ENCODE peak calls at places on chromosomes 1 and 21, in eight cellular contexts. T is activated T-helper 1 cell treated with Interleukin-2 at 50 U/mL for 16 hours; Q is CMK; O is EH; Y is endothelial cell; B is stimulated activated CD8-positive, alpha-beta memory T cell treated with anti-CD3 and anti-CD28 coated beads, Interleukin-15, amount 100 ng/mL, for 1 hour; L is AG20443; A is C1 segment of cervical spinal cord. R is an unnamed sample.

GRCh38 chr1:51237714-51238403 is 1.8 kb downstream of the RNF11 start:
- DNase-seq in T (no peak), Q (no peak), O (peak; percentile 57), Y (no peak), B (no peak), L (peak; percentile 27), A (peak; percentile 12), R (no peak)

GRCh38 chr1:236502972-236503639 is 20.7 kb upstream of the LGALS8 start:
- DNase-seq in T (no peak), Q (peak; percentile 68), O (peak; percentile 84), Y (peak; percentile 73), B (no peak), L (peak; percentile 70), A (peak; percentile 6), R (no peak)

GRCh38 chr1:172321429-172321828 is 99.1 kb upstream of the C1orf105 start:
- DNase-seq in T (no peak), Q (no peak), O (peak; percentile 58), Y (no peak), B (no peak), L (peak; percentile 70), A (no peak), R (no peak)

GRCh38 chr1:118047006-118047649 is 117.6 kb downstream of the WDR3 start:
- DNase-seq in T (no peak), Q (no peak), O (no peak), Y (no peak), B (no peak), L (no peak), A (no peak), R (no peak)

GRCh38 chr1:114524933-114525332 is 13.9 kb upstream of the TRIM33 start:
- DNase-seq in T (no peak), Q (no peak), O (no peak), Y (no peak), B (no peak), L (no peak), A (no peak), R (no peak)

GRCh38 chr1:159214149-159214760 is 9.6 kb downstream of the ACKR1 start:
- DNase-seq in T (no peak), Q (peak; percentile 42), O (peak; percentile 51), Y (peak; percentile 64), B (no peak), L (peak; percentile 73), A (peak; percentile 18), R (peak; percentile 18)

GRCh38 chr1:53123462-53124129 is 18.8 kb downstream of the SLC1A7 start:
- DNase-seq in T (no peak), Q (no peak), O (peak; percentile 77), Y (no peak), B (no peak), L (peak; percentile 81), A (no peak), R (no peak)

GRCh38 chr1:170367615-170368014 is 164.4 kb upstream of the GORAB start:
- DNase-seq in T (no peak), Q (no peak), O (no peak), Y (no peak), B (no peak), L (no peak), A (no peak), R (no peak)

GRCh38 chr21:45021428-45022347 is 52.7 kb upstream of the ADARB1 start:
- DNase-seq in T (no peak), Q (no peak), O (no peak), Y (no peak), B (no peak), L (no peak), A (no peak), R (no peak)

GRCh38 chr1:28545246-28545628 is 7.6 kb upstream of the TRNAU1AP start:
- DNase-seq in T (no peak), Q (no peak), O (no peak), Y (no peak), B (no peak), L (no peak), A (no peak), R (no peak)

GRCh38 chr1:54402896-54403295 is 3.3 kb downstream of the SSBP3 start:
- DNase-seq in T (no peak), Q (no peak), O (peak; percentile 23), Y (no peak), B (no peak), L (no peak), A (no peak), R (no peak)

GRCh38 chr1:110190282-110190929 is 19.7 kb upstream of the KCNC4 start:
- DNase-seq in T (no peak), Q (no peak), O (no peak), Y (no peak), B (no peak), L (no peak), A (no peak), R (no peak)

GRCh38 chr1:92980732-92981647 is 19.7 kb upstream of the DIPK1A start:
- DNase-seq in T (peak; percentile 13), Q (no peak), O (no peak), Y (no peak), B (no peak), L (no peak), A (no peak), R (no peak)

GRCh38 chr21:42037943-42038342 is 27.8 kb upstream of the ZBTB21 start:
- DNase-seq in T (no peak), Q (no peak), O (no peak), Y (no peak), B (no peak), L (no peak), A (no peak), R (no peak)

GRCh38 chr1:246566808-246567154 is 525 bp downstream of the CNST start:
- DNase-seq in T (no peak), Q (no peak), O (no peak), Y (no peak), B (peak; percentile 2), L (no peak), A (no peak), R (peak; percentile 54)

GRCh38 chr1:50471967-50472366 is 48.7 kb upstream of the DMRTA2 start:
- DNase-seq in T (no peak), Q (peak; percentile 25), O (no peak), Y (no peak), B (no peak), L (no peak), A (no peak), R (no peak)

GRCh38 chr1:219088778-219089557 is 84.7 kb upstream of the LYPLAL1 start:
- DNase-seq in T (no peak), Q (peak; percentile 50), O (peak; percentile 95), Y (no peak), B (no peak), L (peak; percentile 84), A (no peak), R (no peak)

GRCh38 chr1:164592634-164593033 is 33.6 kb downstream of the PBX1 start:
- DNase-seq in T (no peak), Q (no peak), O (no peak), Y (no peak), B (no peak), L (no peak), A (no peak), R (no peak)

GRCh38 chr1:62071695-62072094 is 123.0 kb upstream of the L1TD1 start:
- DNase-seq in T (no peak), Q (no peak), O (no peak), Y (no peak), B (no peak), L (no peak), A (no peak), R (no peak)

GRCh38 chr1:15540201-15540600 is 13.6 kb downstream of the DNAJC16 start:
- DNase-seq in T (no peak), Q (no peak), O (peak; percentile 35), Y (no peak), B (no peak), L (no peak), A (no peak), R (no peak)

GRCh38 chr1:31503581-31503980 is 72.7 kb upstream of the TINAGL1 start:
- DNase-seq in T (no peak), Q (no peak), O (no peak), Y (no peak), B (no peak), L (no peak), A (no peak), R (no peak)

GRCh38 chr1:79362470-79362869 is 355.9 kb upstream of the ADGRL4 start:
- DNase-seq in T (no peak), Q (no peak), O (no peak), Y (no peak), B (no peak), L (no peak), A (no peak), R (no peak)

GRCh38 chr1:236844499-236845271 is 49.6 kb downstream of the MTR start:
- DNase-seq in T (no peak), Q (no peak), O (peak; percentile 91), Y (no peak), B (no peak), L (peak; percentile 80), A (no peak), R (no peak)

GRCh38 chr1:85550784-85551516 is 29.6 kb upstream of the CCN1 start:
- DNase-seq in T (no peak), Q (no peak), O (peak; percentile 77), Y (no peak), B (no peak), L (no peak), A (no peak), R (no peak)

GRCh38 chr1:121459235-121459634 is 274.5 kb downstream of the SRGAP2C start:
- DNase-seq in T (no peak), Q (no peak), O (no peak), Y (no peak), B (no peak), L (no peak), A (no peak), R (no peak)